ENCODE peak calls at places on chromosomes 2 and 18, in seven cellular contexts. R is RWPE1, C is uterus, Q is cardiac fibroblast, E is WTC11, K is endodermal cell, U is chondrocyte. M is an unnamed sample.

GRCh38 chr2:222142027-222142426 is 156.8 kb downstream of the PAX3 start:
- DNase-seq in R (peak), C (no peak), Q (no peak), E (no peak), K (no peak), U (no peak), M (no peak)

GRCh38 chr18:8701546-8702118 is 3.7 kb upstream of the MTCL1 start:
- DNase-seq in R (peak), C (no peak), Q (peak), E (no peak), K (no peak), U (no peak), M (no peak)

GRCh38 chr2:180124273-180124881 is 117.3 kb upstream of the CWC22 start:
- DNase-seq in R (peak), C (no peak), Q (peak), E (no peak), K (peak), U (no peak), M (no peak)

GRCh38 chr18:24426073-24426397 is 435 bp upstream of the IMPACT start:
- DNase-seq in R (no peak), C (no peak), Q (no peak), E (no peak), K (no peak), U (no peak), M (no peak)

GRCh38 chr2:121587131-121587530 is 56.5 kb downstream of the RNU4ATAC start:
- DNase-seq in R (no peak), C (no peak), Q (no peak), E (no peak), K (no peak), U (no peak), M (no peak)

GRCh38 chr2:88187038-88187676 is 17.0 kb downstream of the THNSL2 start:
- DNase-seq in R (peak), C (peak), Q (peak), E (peak), K (peak), U (no peak), M (peak)

GRCh38 chr2:43217228-43218220 is 8.9 kb downstream of the ZFP36L2 start:
- DNase-seq in R (no peak), C (no peak), Q (no peak), E (peak), K (peak), U (no peak), M (no peak)

GRCh38 chr2:98895221-98895620 is 40.8 kb downstream of the CRACDL start:
- DNase-seq in R (no peak), C (no peak), Q (no peak), E (no peak), K (no peak), U (no peak), M (no peak)

GRCh38 chr2:9918275-9918674 is 33.2 kb upstream of the GRHL1 start:
- DNase-seq in R (no peak), C (no peak), Q (peak), E (no peak), K (no peak), U (no peak), M (no peak)

GRCh38 chr2:46377666-46378560 is 80.7 kb downstream of the EPAS1 start:
- DNase-seq in R (no peak), C (peak), Q (no peak), E (no peak), K (peak), U (no peak), M (no peak)

GRCh38 chr2:120177011-120177621 is 46.1 kb downstream of the TMEM185B start:
- DNase-seq in R (peak), C (no peak), Q (no peak), E (peak), K (no peak), U (no peak), M (no peak)

GRCh38 chr18:23560186-23560585 is 26.1 kb downstream of the NPC1 start:
- DNase-seq in R (no peak), C (no peak), Q (no peak), E (no peak), K (no peak), U (no peak), M (no peak)

GRCh38 chr2:104790100-104790811 is 63.7 kb upstream of the POU3F3 start:
- DNase-seq in R (no peak), C (no peak), Q (no peak), E (peak), K (peak), U (no peak), M (no peak)

GRCh38 chr2:170766693-170767092 is 3.5 kb upstream of the ERICH2 start:
- DNase-seq in R (no peak), C (no peak), Q (no peak), E (no peak), K (no peak), U (no peak), M (no peak)

GRCh38 chr2:39216495-39217191 is 27.1 kb downstream of the CDKL4 start:
- DNase-seq in R (no peak), C (no peak), Q (no peak), E (no peak), K (no peak), U (no peak), M (no peak)

GRCh38 chr2:71833855-71834554 is 313.7 kb downstream of the CYP26B1 start:
- DNase-seq in R (no peak), C (peak), Q (peak), E (no peak), K (peak), U (no peak), M (peak)

GRCh38 chr18:75090336-75090735 is 118.6 kb downstream of the PTGR3 start:
- DNase-seq in R (no peak), C (no peak), Q (no peak), E (no peak), K (peak), U (no peak), M (no peak)

GRCh38 chr2:165897741-165898140 is 55.8 kb downstream of the TTC21B start:
- DNase-seq in R (no peak), C (no peak), Q (no peak), E (no peak), K (no peak), U (no peak), M (no peak)

GRCh38 chr2:43311276-43311675 is 84.9 kb upstream of the ZFP36L2 start:
- DNase-seq in R (no peak), C (no peak), Q (peak), E (no peak), K (no peak), U (no peak), M (no peak)

GRCh38 chr2:60361498-60361897 is 192.0 kb downstream of the BCL11A start:
- DNase-seq in R (no peak), C (no peak), Q (no peak), E (no peak), K (no peak), U (no peak), M (no peak)

GRCh38 chr2:17792515-17792914 is 23.7 kb upstream of the MSGN1 start:
- DNase-seq in R (no peak), C (no peak), Q (peak), E (no peak), K (no peak), U (no peak), M (no peak)

GRCh38 chr2:26316041-26316440 is 29.9 kb upstream of the SELENOI start:
- DNase-seq in R (no peak), C (no peak), Q (no peak), E (no peak), K (peak), U (no peak), M (no peak)
- TF ChIP-seq CTCF in R (no peak), C (no peak), Q (peak), E (no peak), K (peak), U (peak), M (no peak)

DNA sequence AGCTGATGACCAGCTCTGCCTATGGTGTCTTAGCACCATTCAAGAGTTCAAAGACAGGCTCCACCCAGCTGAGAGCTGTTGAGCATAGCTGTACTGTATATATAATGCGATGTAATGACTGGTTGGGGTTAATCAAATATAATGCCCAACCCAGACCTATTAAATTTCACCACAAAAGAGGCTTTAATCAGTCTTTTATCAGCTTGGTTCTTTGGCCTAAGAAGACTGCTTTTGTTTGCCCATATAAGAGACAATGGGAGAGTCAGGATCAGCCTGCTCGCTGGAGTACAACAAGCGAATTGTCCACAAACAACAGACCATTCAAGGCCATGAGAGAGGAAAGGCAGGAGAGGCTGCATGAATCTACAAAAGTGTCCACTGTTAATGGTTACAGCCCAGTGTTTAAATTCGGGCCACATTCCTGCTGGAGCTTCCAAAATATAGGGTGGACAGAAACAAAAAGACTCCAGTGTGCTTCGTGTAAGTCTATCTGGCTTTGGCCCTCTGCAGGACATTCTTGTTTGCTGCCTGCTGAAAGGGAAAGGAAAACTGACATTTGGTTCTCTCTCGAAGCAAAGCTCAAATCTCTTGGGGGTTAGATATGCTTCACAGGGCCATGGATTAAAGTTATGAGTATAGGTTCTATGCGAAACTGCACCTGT is 299.0 kb upstream of the FBXO11 start:
- DNase-seq in R (no peak), C (no peak), Q (peak), E (no peak), K (no peak), U (no peak), M (no peak)
- TF ChIP-seq CTCF in R (no peak), C (no peak), Q (peak), E (no peak), K (peak), U (peak), M (no peak)

DNA sequence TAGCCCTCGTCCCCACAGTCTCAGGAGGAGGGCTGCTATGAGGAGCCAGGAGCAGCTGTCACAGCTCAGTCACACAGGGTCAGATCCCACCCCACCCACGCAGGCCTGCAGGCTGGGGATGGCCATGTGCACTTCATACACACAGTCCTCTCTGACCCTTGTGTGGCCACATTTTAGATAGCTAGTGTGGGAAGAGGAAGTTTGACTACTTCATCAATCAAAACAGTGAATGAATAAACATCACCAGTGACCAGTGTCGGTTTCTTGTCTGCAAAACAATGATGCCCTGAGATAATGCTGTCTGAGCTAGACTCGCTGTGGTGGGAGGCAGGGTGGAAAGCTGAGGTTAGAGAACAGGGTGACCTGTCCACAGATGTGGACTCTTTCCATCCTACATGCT is 107.1 kb downstream of the PIEZO2 start:
- DNase-seq in R (no peak), C (no peak), Q (peak), E (no peak), K (no peak), U (no peak), M (no peak)
- TF ChIP-seq CTCF in R (no peak), C (no peak), Q (no peak), E (no peak), K (no peak), U (no peak), M (no peak)

GRCh38 chr2:20574423-20574911 is 76.4 kb downstream of the HS1BP3 start:
- DNase-seq in R (no peak), C (no peak), Q (no peak), E (no peak), K (no peak), U (no peak), M (no peak)
- TF ChIP-seq CTCF in R (no peak), C (no peak), Q (no peak), E (no peak), K (no peak), U (no peak), M (no peak)

GRCh38 chr18:65983750-65984149 is 232.9 kb downstream of the CDH7 start:
- DNase-seq in R (no peak), C (no peak), Q (no peak), E (no peak), K (no peak), U (no peak), M (no peak)
- TF ChIP-seq CTCF in R (no peak), C (no peak), Q (no peak), E (no peak), K (peak), U (peak), M (no peak)

GRCh38 chr2:203135105-203135504 is 103.7 kb upstream of the CYP20A1 start:
- DNase-seq in R (no peak), C (no peak), Q (no peak), E (no peak), K (no peak), U (no peak), M (no peak)
- TF ChIP-seq CTCF in R (no peak), C (no peak), Q (no peak), E (no peak), K (no peak), U (no peak), M (no peak)

DNA sequence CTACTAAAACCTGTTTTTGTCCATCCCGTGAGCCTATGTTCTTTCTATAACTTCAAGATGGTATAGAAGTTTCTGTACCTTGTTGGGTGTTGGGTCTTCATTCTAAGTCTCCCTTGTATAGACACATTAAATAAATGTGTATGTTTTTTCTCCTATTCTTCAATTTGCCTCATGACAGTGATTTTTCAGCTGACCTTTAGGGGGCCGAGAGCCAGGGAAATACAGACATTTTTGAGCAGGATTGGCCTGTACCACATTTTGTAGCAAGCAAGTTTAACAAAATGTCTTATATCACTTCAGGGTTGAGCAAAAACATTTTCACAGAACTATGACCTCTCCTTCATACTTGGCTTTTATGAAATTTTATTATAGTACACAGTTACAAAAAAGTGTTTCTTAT is 495.4 kb upstream of the CDH7 start:
- DNase-seq in R (no peak), C (no peak), Q (no peak), E (no peak), K (no peak), U (no peak), M (no peak)
- TF ChIP-seq CTCF in R (no peak), C (no peak), Q (no peak), E (no peak), K (peak), U (no peak), M (no peak)

GRCh38 chr2:50672286-50672685 is 359.6 kb downstream of the NRXN1 start:
- DNase-seq in R (no peak), C (no peak), Q (no peak), E (no peak), K (no peak), U (no peak), M (no peak)

DNA sequence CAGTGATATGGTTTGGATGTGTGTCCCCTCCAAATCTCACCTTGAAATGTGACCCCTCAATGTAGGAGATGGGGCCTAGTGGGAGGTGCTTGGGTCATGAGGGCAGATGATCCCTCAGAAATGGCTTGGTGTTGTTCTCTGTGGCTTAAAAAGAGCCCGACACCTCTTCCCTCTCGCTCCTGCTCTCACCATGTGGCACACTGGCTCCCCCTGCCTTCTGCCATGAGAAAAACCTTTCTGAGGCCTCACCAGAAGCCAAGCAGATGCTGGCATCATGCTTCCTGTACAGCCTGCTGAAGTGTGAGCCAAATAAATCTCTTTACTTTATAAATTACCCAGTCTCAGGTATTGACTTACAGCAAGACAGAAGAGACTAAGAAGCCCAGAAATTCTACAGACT is 357.1 kb downstream of the NRXN1 start:
- DNase-seq in R (no peak), C (no peak), Q (no peak), E (peak), K (peak), U (no peak), M (no peak)
- TF ChIP-seq CTCF in R (no peak), C (no peak), Q (no peak), E (peak), K (peak), U (peak), M (no peak)

GRCh38 chr2:112118148-112118547 is 20.0 kb upstream of the FBLN7 start:
- DNase-seq in R (no peak), C (no peak), Q (no peak), E (no peak), K (no peak), U (no peak), M (no peak)
- TF ChIP-seq CTCF in R (no peak), C (no peak), Q (peak), E (no peak), K (peak), U (peak), M (no peak)

GRCh38 chr2:112884869-112885502 is 26.0 kb upstream of the IL37 start:
- DNase-seq in R (peak), C (no peak), Q (peak), E (peak), K (peak), U (no peak), M (no peak)
- TF ChIP-seq CTCF in R (peak), C (no peak), Q (peak), E (peak), K (peak), U (peak), M (peak)

M was measured in mesothelial cell of epicardium.